ENCODE peak calls at places on chromosomes 16 and 17, in eight cellular contexts. L is GM23338, R is AG09309, Y is cardiac muscle cell, K is AG04450, O is nephron progenitor cell, A is A549, S is astrocyte of the cerebellum. T is an unnamed sample.

GRCh38 chr16:56294599-56294998 is 103.3 kb downstream of the GNAO1 start:
- DNase-seq in K (peak), R (peak), L (no peak), O (no peak), A (no peak), Y (peak), S (peak), T (no peak)

GRCh38 chr16:68190745-68191510 is 45.0 kb downstream of the ESRP2 start:
- DNase-seq in Y (no peak), R (no peak), O (no peak), S (no peak), A (no peak), L (no peak), K (no peak), T (no peak)

GRCh38 chr16:46782320-46782719 is 34.2 kb upstream of the MYLK3 start:
- DNase-seq in R (no peak), L (no peak), K (no peak), S (no peak), A (no peak), Y (no peak), O (no peak), T (no peak)

GRCh38 chr16:68272501-68273209 is 8.3 kb downstream of the SLC7A6 start:
- DNase-seq in L (no peak), K (no peak), Y (no peak), A (no peak), S (no peak), O (no peak), R (no peak), T (peak)

GRCh38 chr16:48526058-48526957 is 83.7 kb downstream of the N4BP1 start:
- DNase-seq in A (peak), R (no peak), K (no peak), S (no peak), Y (no peak), O (no peak), L (peak), T (peak)

GRCh38 chr16:84618428-84619102 is 687 bp upstream of the COTL1 start:
- DNase-seq in O (no peak), S (peak), R (peak), Y (peak), A (peak), L (peak), K (peak), T (no peak)

GRCh38 chr17:78915872-78916632 is 9.1 kb downstream of the TIMP2 start:
- DNase-seq in O (no peak), L (no peak), K (no peak), Y (peak), S (no peak), R (no peak), A (peak), T (no peak)

GRCh38 chr17:43846221-43846712 is 709 bp upstream of the CD300LG start:
- DNase-seq in S (peak), A (peak), L (peak), K (peak), O (peak), R (no peak), Y (peak), T (peak)

GRCh38 chr16:88505405-88506082 is 52.5 kb downstream of the ZFPM1 start:
- DNase-seq in A (peak), K (no peak), O (peak), R (no peak), L (peak), S (no peak), Y (peak), T (peak)

GRCh38 chr17:67829331-67829730 is 4.0 kb downstream of the BPTF start:
- DNase-seq in Y (no peak), R (no peak), K (no peak), S (no peak), A (no peak), O (no peak), L (peak), T (peak)

GRCh38 chr16:69131167-69131748 is 1.1 kb downstream of the CHTF8 start:
- DNase-seq in L (peak), O (peak), K (no peak), R (no peak), S (no peak), Y (peak), A (peak), T (peak)

GRCh38 chr16:75860654-75861053 is 134.4 kb upstream of the CPHXL start:
- DNase-seq in K (no peak), R (no peak), A (no peak), L (peak), Y (no peak), O (peak), S (no peak), T (no peak)

GRCh38 chr17:32136856-32137255 is 5.4 kb upstream of the RHOT1 start:
- DNase-seq in A (no peak), L (no peak), R (no peak), O (no peak), Y (peak), K (no peak), S (no peak), T (peak)

GRCh38 chr16:86510465-86511261 is at the start of gene FOXF1:
- DNase-seq in A (peak), O (no peak), Y (peak), S (no peak), L (peak), K (peak), R (no peak), T (peak)

GRCh38 chr17:41404024-41404651 is 6.7 kb upstream of the KRT31 start:
- DNase-seq in R (peak), O (no peak), S (peak), Y (peak), L (no peak), A (peak), K (peak), T (peak)

GRCh38 chr16:14193316-14193871 is 122.3 kb downstream of the MRTFB start:
- DNase-seq in K (no peak), Y (no peak), A (no peak), O (no peak), S (no peak), R (no peak), L (peak), T (peak)

GRCh38 chr16:46649571-46649970 is 28.4 kb upstream of the SHCBP1 start:
- DNase-seq in R (no peak), A (no peak), K (no peak), L (no peak), S (no peak), Y (peak), O (no peak), T (no peak)

GRCh38 chr16:88773812-88774291 is 11.2 kb downstream of the PIEZO1 start:
- DNase-seq in A (no peak), R (no peak), K (no peak), Y (peak), L (peak), S (no peak), O (peak), T (no peak)

GRCh38 chr17:38350035-38350434 is 1.6 kb upstream of the SOCS7 start:
- DNase-seq in O (no peak), S (no peak), A (no peak), K (no peak), Y (no peak), L (no peak), R (no peak), T (no peak)

GRCh38 chr17:81348097-81349055 is 46.9 kb upstream of the BAHCC1 start:
- DNase-seq in K (no peak), S (no peak), Y (no peak), O (no peak), A (no peak), L (no peak), R (no peak), T (no peak)

GRCh38 chr17:82802141-82802540 is 37.7 kb downstream of the ZNF750 start:
- DNase-seq in Y (peak), A (no peak), R (no peak), O (no peak), S (peak), L (no peak), K (no peak), T (no peak)

GRCh38 chr16:2090819-2091721 is 43.3 kb downstream of the TSC2 start:
- DNase-seq in Y (peak), L (peak), R (no peak), A (peak), O (peak), K (no peak), S (peak), T (peak)

GRCh38 chr17:81210466-81210865 is 12.3 kb downstream of the CEP131 start:
- DNase-seq in Y (no peak), L (no peak), A (no peak), R (no peak), O (no peak), K (no peak), S (no peak), T (no peak)

GRCh38 chr17:57899822-57900221 is 50.0 kb upstream of the MRPS23 start:
- DNase-seq in S (no peak), A (peak), Y (no peak), L (no peak), R (no peak), O (no peak), K (no peak), T (peak)

GRCh38 chr17:7314719-7315569 is at the start of gene GPS2:
- DNase-seq in A (peak), K (no peak), O (peak), L (peak), Y (peak), S (no peak), R (no peak), T (peak)

GRCh38 chr17:35390156-35390555 is 16.7 kb upstream of the SLFN11 start:
- DNase-seq in K (no peak), R (no peak), A (no peak), S (no peak), Y (no peak), O (no peak), L (peak), T (no peak)

GRCh38 chr17:41530062-41531048 is 2.2 kb upstream of the KRT19 start:
- DNase-seq in A (peak), Y (peak), O (no peak), L (no peak), R (peak), K (peak), S (peak), T (no peak)

GRCh38 chr17:55734128-55734781 is 11.6 kb upstream of the TMEM100 start:
- DNase-seq in K (no peak), Y (peak), S (no peak), A (no peak), O (peak), R (no peak), L (peak), T (peak)

GRCh38 chr17:45676695-45677094 is 107.4 kb upstream of the CRHR1 start:
- DNase-seq in L (no peak), Y (no peak), O (no peak), A (no peak), R (no peak), K (no peak), S (no peak), T (no peak)

GRCh38 chr17:45223541-45224528 is 2.1 kb downstream of the FMNL1 start:
- DNase-seq in O (no peak), K (no peak), A (no peak), S (no peak), L (no peak), Y (no peak), R (no peak), T (peak)

GRCh38 chr17:41717408-41718286 is 5.5 kb downstream of the GAST start:
- DNase-seq in A (peak), Y (peak), L (no peak), O (no peak), S (no peak), R (no peak), K (no peak), T (no peak)

GRCh38 chr16:22369221-22369811 is 5.1 kb downstream of the CDR2 start:
- DNase-seq in K (peak), R (no peak), S (no peak), L (no peak), O (no peak), A (peak), Y (peak), T (peak)

GRCh38 chr17:32565401-32565800 is 78.6 kb downstream of the CDK5R1 start:
- DNase-seq in R (no peak), S (no peak), L (no peak), A (no peak), K (no peak), Y (no peak), O (no peak), T (no peak)

GRCh38 chr16:22370038-22370541 is 4.3 kb downstream of the CDR2 start:
- DNase-seq in L (no peak), K (peak), A (no peak), R (peak), Y (peak), O (no peak), S (no peak), T (no peak)

GRCh38 chr16:81035398-81035974 is at the start of gene ATMIN:
- DNase-seq in S (peak), A (peak), K (peak), Y (peak), L (peak), R (peak), O (peak), T (peak)

GRCh38 chr16:85862476-85863383 is 36.2 kb upstream of the IRF8 start:
- DNase-seq in S (no peak), K (no peak), O (no peak), Y (no peak), L (no peak), A (no peak), R (no peak), T (no peak)

GRCh38 chr17:15257316-15257925 is 7.7 kb downstream of the PMP22 start:
- DNase-seq in K (peak), L (peak), Y (peak), A (peak), R (peak), O (peak), S (peak), T (peak)

GRCh38 chr16:19294156-19294649 is 8.7 kb downstream of the CLEC19A start:
- DNase-seq in O (no peak), R (no peak), A (peak), L (no peak), K (no peak), Y (peak), S (no peak), T (peak)

GRCh38 chr17:59751955-59752413 is 44.5 kb downstream of the VMP1 start:
- DNase-seq in A (no peak), S (no peak), K (no peak), L (no peak), Y (no peak), R (no peak), O (no peak), T (peak)

GRCh38 chr17:10463402-10463801 is 6.0 kb downstream of the MYH4 start:
- DNase-seq in K (no peak), S (no peak), O (no peak), R (no peak), L (peak), Y (no peak), A (no peak), T (no peak)
- TF ChIP-seq CTCF in K (no peak), S (no peak), O (no peak), R (no peak), L (peak), Y (no peak), A (no peak), T (no peak)

GRCh38 chr16:57690782-57691471 is 3.7 kb upstream of the DRC7 start:
- DNase-seq in A (no peak), L (no peak), K (no peak), Y (peak), S (no peak), O (no peak), R (no peak), T (no peak)
- TF ChIP-seq CTCF in A (no peak), L (no peak), K (no peak), Y (no peak), S (no peak), O (no peak), R (no peak), T (no peak)

DNA sequence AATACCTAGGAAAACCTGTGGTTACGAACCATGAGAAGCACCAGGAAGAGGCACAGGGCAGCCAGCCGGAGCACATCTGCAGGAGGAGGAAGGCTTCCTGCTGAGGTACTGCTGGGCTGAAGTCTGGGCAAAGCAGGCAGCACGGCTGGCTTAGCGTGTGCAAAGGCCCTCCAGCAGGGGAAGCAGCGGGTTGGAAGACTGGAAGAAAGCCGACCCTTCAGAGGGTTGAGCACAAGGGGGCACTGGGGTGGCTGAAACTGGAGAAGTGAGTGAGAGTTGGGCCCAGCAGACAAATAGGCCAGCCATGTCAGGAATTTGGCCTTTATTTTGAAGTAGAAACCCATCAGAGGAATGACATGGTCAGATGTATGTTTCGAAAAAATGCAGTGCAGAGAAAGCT is 12.1 kb upstream of the HSD3B7 start:
- DNase-seq in A (peak), K (no peak), L (peak), O (no peak), R (no peak), Y (no peak), S (no peak), T (no peak)
- TF ChIP-seq CTCF in A (no peak), K (peak), L (no peak), O (no peak), R (peak), Y (no peak), S (peak), T (no peak)

DNA sequence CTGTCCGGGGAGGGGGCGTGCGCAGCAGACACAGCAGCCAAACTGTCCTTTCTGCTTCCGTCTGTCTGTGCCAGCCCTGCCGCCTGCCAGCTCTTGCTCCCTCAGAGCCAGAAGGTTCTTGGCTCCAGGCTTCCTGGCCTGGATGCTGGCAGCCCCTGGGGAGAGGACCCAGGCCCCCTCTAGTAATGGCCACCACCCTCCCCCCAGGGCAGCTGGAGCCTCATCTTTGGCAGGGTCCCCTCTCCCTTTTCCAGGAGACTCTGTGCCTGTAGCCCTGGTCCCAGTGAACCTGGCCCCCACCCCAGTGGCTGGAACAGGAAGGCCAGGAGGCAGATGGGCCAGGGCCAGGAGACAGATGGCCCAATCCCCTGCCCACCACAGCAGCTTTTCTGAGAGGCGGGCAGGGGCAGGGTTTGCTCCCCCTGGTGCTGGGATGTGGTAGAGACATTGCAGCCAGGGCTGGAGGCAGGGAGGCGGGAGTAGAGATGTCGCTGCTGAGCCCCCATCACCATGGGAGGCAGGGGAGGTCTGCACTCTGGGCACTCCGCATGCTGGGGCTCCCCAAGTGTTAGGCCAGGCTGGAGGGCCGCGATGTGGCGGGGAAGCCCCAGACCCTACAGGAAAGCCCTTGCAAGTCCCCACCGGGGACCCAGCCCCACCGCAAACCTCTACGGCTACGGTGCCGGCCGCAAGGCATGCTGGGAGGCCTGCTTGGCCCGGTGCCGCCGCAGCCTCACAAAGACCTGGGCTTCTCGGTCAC is 16.7 kb downstream of the UNC13D start:
- DNase-seq in A (peak), K (no peak), R (no peak), Y (peak), L (peak), O (peak), S (peak), T (peak)
- TF ChIP-seq CTCF in A (peak), K (peak), R (peak), Y (peak), L (peak), O (peak), S (peak), T (peak)